ENCODE peak calls at places on chromosome 19, in seven cellular contexts. Y is IMR-90; O is GM04504; N is fibroblast of the aortic adventitia; C is stimulated activated CD4-positive, alpha-beta T cell treated with anti-CD3 and anti-CD28 coated beads, Interleukin-15, amount 100 ng/mL, for 1 hour; K is HFFc6; I is T-helper 2 cell. W is an unnamed sample.

GRCh38 chr19:16889429-16889882 is 657 bp downstream of the F2RL3 start:
- DNase-seq in C (no peak), N (no peak), I (no peak), O (no peak), Y (no peak), K (no peak), W (no peak)

GRCh38 chr19:45960595-45961235 is 12.9 kb downstream of the NOVA2 start:
- DNase-seq in O (no peak), Y (no peak), I (no peak), N (no peak), C (no peak), K (no peak), W (no peak)

GRCh38 chr19:6229951-6230712 is 49.6 kb downstream of the MLLT1 start:
- DNase-seq in Y (no peak), K (no peak), I (no peak), O (no peak), C (no peak), N (no peak), W (peak)

GRCh38 chr19:19176950-19177349 is 6.9 kb upstream of the MEF2B start:
- DNase-seq in I (no peak), K (no peak), N (no peak), O (no peak), C (no peak), Y (no peak), W (no peak)

GRCh38 chr19:2636897-2637683 is 65.4 kb downstream of the GNG7 start:
- DNase-seq in C (peak), I (peak), N (peak), K (peak), Y (peak), O (no peak), W (peak)

GRCh38 chr19:9945319-9945966 is 9.1 kb upstream of the OLFM2 start:
- DNase-seq in Y (peak), K (peak), C (no peak), I (no peak), O (peak), N (peak), W (peak)

GRCh38 chr19:459724-460511 is 915 bp downstream of the SHC2 start:
- DNase-seq in I (no peak), K (no peak), N (peak), C (no peak), Y (peak), O (no peak), W (peak)

GRCh38 chr19:30335306-30335886 is 36.8 kb upstream of the ZNF536 start:
- DNase-seq in Y (no peak), I (no peak), C (no peak), N (no peak), K (no peak), O (no peak), W (no peak)

GRCh38 chr19:19230505-19230904 is 18.7 kb downstream of the NCAN start:
- DNase-seq in O (no peak), I (no peak), N (no peak), Y (no peak), K (no peak), C (no peak), W (no peak)

GRCh38 chr19:39363909-39364457 is 21.8 kb downstream of the SAMD4B start:
- DNase-seq in Y (peak), K (no peak), O (peak), C (no peak), I (no peak), N (peak), W (no peak)

GRCh38 chr19:51076602-51077213 is 6.0 kb downstream of the KLK14 start:
- DNase-seq in C (no peak), O (no peak), Y (no peak), I (no peak), N (no peak), K (no peak), W (no peak)

GRCh38 chr19:45771331-45771933 is 2.4 kb upstream of the SIX5 start:
- DNase-seq in N (no peak), C (no peak), I (no peak), K (no peak), Y (no peak), O (no peak), W (no peak)

GRCh38 chr19:48806818-48807589 is 3.8 kb downstream of the BCAT2 start:
- DNase-seq in C (no peak), N (peak), K (peak), I (no peak), Y (peak), O (no peak), W (peak)

GRCh38 chr19:43872547-43873336 is 45.6 kb downstream of the ZNF283 start:
- DNase-seq in Y (no peak), O (no peak), C (no peak), I (no peak), N (peak), K (no peak), W (peak)

GRCh38 chr19:45468803-45469131 is 971 bp downstream of the FOSB start:
- DNase-seq in K (no peak), O (no peak), N (no peak), C (no peak), I (no peak), Y (no peak), W (no peak)

GRCh38 chr19:28603453-28603852 is 609.5 kb downstream of the UQCRFS1 start:
- DNase-seq in O (no peak), K (no peak), N (no peak), Y (no peak), C (no peak), I (no peak), W (no peak)

GRCh38 chr19:54188224-54188871 is 1.0 kb downstream of the MBOAT7 start:
- DNase-seq in C (no peak), I (peak), K (peak), N (peak), O (no peak), Y (peak), W (peak)